ENCODE peak calls at places on chromosomes 1 and 21, in six cellular contexts. W, U, X, S, C and Y are unnamed samples.

GRCh38 chr1:17635811-17636210 is 96.3 kb downstream of the ARHGEF10L start:
- DNase-seq in W (no peak), U (peak; percentile 57), X (no peak), S (no peak), C (no peak), Y (no peak)

GRCh38 chr1:43776043-43776761 is 68.9 kb downstream of the ST3GAL3 start:
- DNase-seq in W (peak; percentile 13), U (no peak), X (no peak), S (peak; percentile 59), C (no peak), Y (no peak)

GRCh38 chr21:42084079-42084478 is 13.0 kb downstream of the UMODL1 start:
- DNase-seq in W (no peak), U (no peak), X (no peak), S (no peak), C (no peak), Y (no peak)

GRCh38 chr1:201377611-201378092 is at the start of gene TNNT2:
- DNase-seq in W (no peak), U (no peak), X (no peak), S (no peak), C (no peak), Y (no peak)

GRCh38 chr1:116382321-116382720 is 9.3 kb downstream of the ATP1A1 start:
- DNase-seq in W (no peak), U (no peak), X (no peak), S (no peak), C (no peak), Y (no peak)

GRCh38 chr1:209617047-209617673 is 33.6 kb downstream of the CAMK1G start:
- DNase-seq in W (no peak), U (no peak), X (no peak), S (no peak), C (no peak), Y (no peak)

GRCh38 chr1:42756956-42757891 is 9.6 kb downstream of the P3H1 start:
- DNase-seq in W (peak; percentile 66), U (no peak), X (peak; percentile 25), S (peak; percentile 71), C (no peak), Y (peak; percentile 62)

GRCh38 chr1:202565890-202566289 is 144.4 kb downstream of the SYT2 start:
- DNase-seq in W (no peak), U (no peak), X (no peak), S (no peak), C (no peak), Y (no peak)

GRCh38 chr1:111981871-111982270 is 7.6 kb downstream of the KCND3 start:
- DNase-seq in W (no peak), U (no peak), X (no peak), S (no peak), C (no peak), Y (no peak)

GRCh38 chr21:41951876-41952567 is 1.8 kb downstream of the C2CD2 start:
- DNase-seq in W (no peak), U (no peak), X (no peak), S (no peak), C (no peak), Y (no peak)

GRCh38 chr1:180563013-180563827 is 4.5 kb downstream of the OVAAL start:
- DNase-seq in W (no peak), U (no peak), X (no peak), S (peak; percentile 74), C (no peak), Y (no peak)

GRCh38 chr1:876428-876827 is 47.3 kb upstream of the SAMD11 start:
- DNase-seq in W (no peak), U (no peak), X (no peak), S (no peak), C (no peak), Y (no peak)